ENCODE peak calls at places on chromosomes 11 and 22, in four cellular contexts. J, B, W and Y are unnamed samples. For H3K9me3, the result is how much of the 10 kb centered on the place peaks cover.

GRCh38 chr11:132278801-132279574 is 908.6 kb downstream of the NTM start:
- DNase-seq in J (no peak), B (peak), W (no peak), Y (peak)

GRCh38 chr11:112025682-112026081 is 474 bp downstream of the DLAT start:
- DNase-seq in J (no peak), B (no peak), W (no peak), Y (no peak)

GRCh38 chr11:1480555-1481482 is 5.8 kb downstream of the MOB2 start:
- DNase-seq in J (peak), B (no peak), W (no peak), Y (no peak)

GRCh38 chr11:97973352-97973857 is 1047.3 kb upstream of the CNTN5 start:
- DNase-seq in J (no peak), B (no peak), W (no peak), Y (no peak)

GRCh38 chr11:126233391-126233790 is 21.8 kb downstream of the FAM118B start:
- DNase-seq in J (no peak), B (no peak), W (no peak), Y (no peak)

GRCh38 chr11:67179892-67180490 is 60.9 kb downstream of the KDM2A start:
- DNase-seq in J (no peak), B (no peak), W (no peak), Y (no peak)

GRCh38 chr22:25373961-25374360 is 154.5 kb downstream of the CRYBB2 start:
- DNase-seq in J (no peak), B (no peak), W (no peak), Y (no peak)

GRCh38 chr22:27985323-27986275 is 66.5 kb upstream of the PITPNB start:
- DNase-seq in J (no peak), B (no peak), W (no peak), Y (no peak)

GRCh38 chr11:79670846-79671245 is 230.0 kb upstream of the TENM4 start:
- DNase-seq in J (no peak), B (no peak), W (no peak), Y (no peak)

GRCh38 chr11:47186076-47186936 is at the start of gene PACSIN3:
- DNase-seq in J (peak), B (peak), W (no peak), Y (no peak)

GRCh38 chr22:37601540-37602442 is 6.8 kb upstream of the GGA1 start:
- DNase-seq in J (no peak), B (peak), W (no peak), Y (no peak)

GRCh38 chr22:19488884-19489843 is 9.4 kb downstream of the CDC45 start:
- DNase-seq in J (no peak), B (no peak), W (no peak), Y (no peak)

GRCh38 chr22:35384567-35384966 is 3.7 kb downstream of the HMOX1 start:
- DNase-seq in J (no peak), B (no peak), W (no peak), Y (no peak)

GRCh38 chr11:60887531-60887930 is 18.9 kb downstream of the PRPF19 start:
- DNase-seq in J (no peak), B (peak), W (no peak), Y (no peak)

GRCh38 chr22:20807315-20807752 is 33.4 kb downstream of the SERPIND1 start:
- DNase-seq in J (no peak), B (no peak), W (no peak), Y (no peak)

GRCh38 chr11:62081378-62082291 is 42.2 kb upstream of the INCENP start:
- DNase-seq in J (peak), B (peak), W (no peak), Y (peak)

GRCh38 chr22:38243007-38243775 is 29.6 kb downstream of the TMEM184B start:
- DNase-seq in J (no peak), B (peak), W (no peak), Y (no peak)

GRCh38 chr22:41984006-41984405 is 14.6 kb upstream of the WBP2NL start:
- DNase-seq in J (no peak), B (no peak), W (no peak), Y (no peak)

GRCh38 chr11:120219935-120220746 is 9.3 kb downstream of the OAF start:
- DNase-seq in J (no peak), B (no peak), W (no peak), Y (no peak)

GRCh38 chr22:39183991-39184585 is 31.6 kb upstream of the CBX7 start:
- DNase-seq in J (no peak), B (no peak), W (no peak), Y (no peak)

GRCh38 chr22:44249376-44250147 is 63.2 kb downstream of the SHISAL1 start:
- DNase-seq in J (no peak), B (no peak), W (no peak), Y (no peak)

GRCh38 chr11:10606536-10607208 is 38.2 kb upstream of the LYVE1 start:
- DNase-seq in J (no peak), B (no peak), W (no peak), Y (no peak)

GRCh38 chr11:116715383-116715782 is 57.4 kb downstream of the BUD13 start:
- DNase-seq in J (no peak), B (no peak), W (no peak), Y (no peak)

GRCh38 chr11:128324051-128324481 is 263.3 kb downstream of the ETS1 start:
- DNase-seq in J (no peak), B (no peak), W (no peak), Y (no peak)

GRCh38 chr11:2521681-2522630 is 77.1 kb downstream of the KCNQ1 start:
- DNase-seq in J (peak), B (peak), W (no peak), Y (no peak)

GRCh38 chr11:2263012-2263565 is 7.3 kb downstream of the ASCL2 start:
- DNase-seq in J (no peak), B (no peak), W (no peak), Y (no peak)

GRCh38 chr11:133082453-133082781 is 449.9 kb downstream of the OPCML start:
- DNase-seq in J (no peak), B (no peak), W (no peak), Y (no peak)

GRCh38 chr11:93267383-93267782 is 63.2 kb upstream of the DEUP1 start:
- DNase-seq in J (no peak), B (peak), W (no peak), Y (no peak)

GRCh38 chr11:2885017-2885675 is 429 bp downstream of the CDKN1C start:
- DNase-seq in J (peak), B (peak), W (no peak), Y (no peak)

GRCh38 chr11:93032580-93032979 is 63.1 kb downstream of the MTNR1B start:
- DNase-seq in J (no peak), B (no peak), W (no peak), Y (no peak)

GRCh38 chr11:60367896-60368295 is 10.4 kb upstream of the MS4A7 start:
- DNase-seq in J (no peak), B (no peak), W (no peak), Y (no peak)

GRCh38 chr22:37824674-37825641 is 1.8 kb downstream of the GALR3 start:
- DNase-seq in J (no peak), B (no peak), W (no peak), Y (no peak)

GRCh38 chr11:46277623-46278386 is at the start of gene CREB3L1:
- DNase-seq in J (peak), B (no peak), W (no peak), Y (no peak)

GRCh38 chr11:118939948-118940598 is 14.3 kb upstream of the BCL9L start:
- DNase-seq in J (no peak), B (no peak), W (no peak), Y (no peak)

GRCh38 chr11:46353706-46354105 is 6.4 kb downstream of the DGKZ start:
- DNase-seq in J (peak), B (no peak), W (no peak), Y (no peak)

GRCh38 chr11:297666-298405 is 1.5 kb downstream of the IFITM5 start:
- DNase-seq in J (no peak), B (no peak), W (no peak), Y (peak)

GRCh38 chr11:1055109-1055703 is 18.7 kb upstream of the MUC6 start:
- DNase-seq in J (no peak), B (no peak), W (no peak), Y (no peak)

GRCh38 chr11:77064648-77065217 is 2.0 kb upstream of the CAPN5 start:
- DNase-seq in J (no peak), B (no peak), W (no peak), Y (no peak)

GRCh38 chr11:77068461-77069335 is 1.9 kb downstream of the CAPN5 start:
- DNase-seq in J (no peak), B (no peak), W (no peak), Y (no peak)

GRCh38 chr11:77065878-77066228 is 918 bp upstream of the CAPN5 start:
- DNase-seq in J (peak), B (peak), W (no peak), Y (peak)

GRCh38 chr11:77067776-77068460 is 1.1 kb downstream of the CAPN5 start:
- DNase-seq in J (no peak), B (no peak), W (no peak), Y (no peak)

GRCh38 chr11:77066229-77067023 is at the start of gene CAPN5:
- DNase-seq in J (peak), B (peak), W (peak), Y (peak)
- TF ChIP-seq POLR2A in J (peak), B (no peak), W (peak), Y (peak)

DNA sequence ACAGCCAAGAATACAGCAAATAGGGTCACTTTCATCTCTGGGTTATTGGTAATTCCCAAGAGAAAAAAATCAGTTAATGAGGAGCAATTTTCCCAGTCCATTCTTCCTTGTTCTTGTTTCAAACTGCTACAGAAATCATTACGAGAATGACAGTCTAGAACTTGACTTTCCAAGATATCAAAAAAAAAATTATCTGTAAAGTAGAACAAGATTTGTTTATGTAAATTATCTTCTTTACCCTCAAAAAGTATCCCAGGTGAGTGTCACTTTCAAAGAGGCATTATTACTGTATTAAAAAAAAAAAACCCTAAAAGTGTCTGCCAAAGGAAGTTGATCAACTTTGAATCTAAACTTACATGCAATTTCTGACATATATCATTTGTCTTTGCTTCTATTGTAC is at the start of gene OR5W2:
- DNase-seq in J (no peak), B (no peak), W (no peak), Y (no peak)
- H3K9me3 ChIP-seq in J (under half), B (under half), W (under half), Y (under half)

GRCh38 chr11:57324886-57325734 is at the start of gene TNKS1BP1:
- DNase-seq in J (peak), B (peak), W (peak), Y (peak)
- TF ChIP-seq POLR2A in J (peak), B (peak), W (peak), Y (peak)

DNA sequence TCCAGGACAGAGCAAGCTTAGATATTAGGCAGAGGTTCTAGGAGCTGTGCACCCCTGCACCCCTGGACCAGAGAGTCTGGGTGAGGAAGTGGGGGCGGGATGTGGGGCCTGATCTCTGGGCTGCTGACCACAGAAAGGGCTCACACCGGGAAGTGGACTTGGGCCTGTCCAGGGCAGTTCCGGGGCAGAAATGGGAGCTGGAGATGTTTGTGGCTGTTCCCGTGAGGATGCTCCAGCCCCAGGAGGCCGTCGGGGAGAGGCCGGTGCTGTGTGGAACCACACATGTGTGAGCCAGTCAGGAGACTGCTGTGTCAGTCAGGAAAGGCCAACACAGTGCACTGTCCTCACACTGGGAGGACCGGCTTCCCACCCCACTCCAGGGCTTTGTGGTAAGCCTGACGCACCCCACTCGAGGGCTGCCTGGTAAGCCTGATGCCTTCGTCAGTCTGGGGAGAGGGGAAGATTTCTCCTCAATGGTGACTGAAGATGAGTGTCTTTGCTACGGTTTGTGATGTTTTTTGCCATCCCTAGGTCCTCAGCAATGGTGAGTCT is 741.0 kb downstream of the BRD1 start:
- DNase-seq in J (no peak), B (no peak), W (no peak), Y (no peak)
- H3K9me3 ChIP-seq in J (under half), B (under half), W (under half), Y (under half)

DNA sequence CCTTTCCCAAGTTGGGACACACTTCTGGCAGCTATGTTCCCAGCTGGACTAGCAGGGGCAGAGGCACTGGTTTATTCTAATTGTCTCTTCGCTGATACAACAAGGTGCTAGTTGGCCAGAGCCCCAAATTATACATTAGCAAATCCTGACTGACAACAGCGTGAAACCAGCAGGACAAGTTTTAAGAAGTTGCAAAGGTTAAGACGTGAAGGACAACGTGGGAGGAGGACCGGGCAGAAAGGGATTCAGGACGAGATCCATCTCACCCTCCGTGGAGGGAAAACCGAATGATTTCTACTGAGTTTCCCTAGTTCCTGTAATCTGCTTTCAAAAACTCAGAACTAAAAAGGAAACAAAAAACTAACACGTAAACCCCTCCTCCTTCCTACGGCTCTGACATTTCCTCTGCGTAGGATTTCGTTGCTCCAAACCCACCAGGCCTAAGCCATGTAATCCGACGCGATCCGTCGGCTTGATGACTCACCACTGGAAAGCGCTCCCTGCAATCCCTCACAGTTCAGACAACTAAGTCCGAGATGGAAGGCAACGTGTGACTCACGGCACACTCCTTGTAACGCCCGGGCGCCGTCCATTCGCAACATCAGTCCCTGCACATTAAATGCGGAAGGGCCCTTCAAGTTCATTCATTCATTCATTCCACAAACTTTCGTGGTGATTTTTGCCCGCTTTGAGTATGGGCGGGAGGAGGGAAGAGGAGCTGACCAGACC is 703 bp downstream of the POGLUT3 start:
- DNase-seq in J (peak), B (peak), W (peak), Y (peak)
- TF ChIP-seq POLR2A in J (peak), B (no peak), W (peak), Y (peak)

GRCh38 chr22:48643066-48643731 is 1184.5 kb downstream of the BRD1 start:
- DNase-seq in J (no peak), B (no peak), W (no peak), Y (no peak)
- H3K9me3 ChIP-seq in J (under half), B (under half), W (under half), Y (under half)

DNA sequence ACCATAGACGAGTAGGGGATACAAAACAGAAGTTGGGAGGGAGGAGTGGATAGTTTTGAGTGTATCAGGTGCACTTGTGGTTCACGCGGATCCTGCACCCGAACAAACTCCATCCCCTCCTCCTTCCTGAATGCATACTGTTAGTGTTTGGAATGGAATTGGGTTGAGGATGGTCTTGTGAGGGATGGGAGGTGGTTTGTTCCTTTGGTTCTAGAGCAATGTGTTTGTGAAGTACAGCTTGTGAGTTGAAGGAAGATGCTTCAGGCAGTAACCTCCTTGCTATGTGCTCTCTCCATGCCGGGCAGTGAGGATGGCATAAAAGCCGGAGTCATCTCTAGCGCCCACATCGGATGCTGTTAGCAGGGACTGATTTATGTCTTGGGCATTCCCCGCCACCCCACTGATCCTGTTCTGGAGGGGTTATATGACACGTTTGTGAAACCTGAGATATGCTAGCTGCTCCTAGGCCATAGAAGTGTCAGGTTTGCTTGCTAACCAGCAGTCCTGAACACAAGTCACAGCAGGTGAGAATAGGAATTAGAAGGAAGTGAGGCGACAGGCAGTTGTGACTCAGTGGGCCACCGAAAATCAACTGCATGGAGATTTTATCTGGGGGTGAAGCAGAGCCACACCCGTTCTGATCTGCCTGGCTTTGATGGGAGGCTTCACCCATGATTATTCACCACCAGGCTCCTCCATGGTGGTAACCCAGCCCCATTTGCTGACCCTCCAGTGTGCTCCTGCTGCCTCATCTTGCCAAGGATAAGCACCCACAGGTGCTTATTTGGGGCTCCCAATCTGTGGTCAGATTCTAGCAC is 2.2 kb downstream of the BCR start:
- DNase-seq in J (no peak), B (peak), W (no peak), Y (no peak)
- TF ChIP-seq POLR2A in J (no peak), B (no peak), W (no peak), Y (no peak)